ENCODE peak calls at places on chromosomes 12 and 14, in seven cellular contexts. C is ecto neural progenitor cell, U is COR-L47, M is pons, O is GM13976, H is gastrocnemius medialis, T is H4. P is an unnamed sample.
A peak's percentile ranks its signal among the peaks of the same experiment; 100 is the strongest.

GRCh38 chr12:30719060-30719459 is 23.4 kb upstream of the IPO8 start:
- DNase-seq in C (no peak), U (no peak), M (no peak), O (no peak), H (no peak), T (peak; percentile 37), P (peak; percentile 80)

GRCh38 chr12:111328138-111328537 is 40.8 kb downstream of the PHETA1 start:
- DNase-seq in C (no peak), U (no peak), M (no peak), O (no peak), H (no peak), T (no peak), P (no peak)

GRCh38 chr14:60805881-60806569 is 71.5 kb downstream of the MNAT1 start:
- DNase-seq in C (no peak), U (no peak), M (no peak), O (no peak), H (no peak), T (no peak), P (no peak)

GRCh38 chr14:95226801-95227200 is 69.5 kb upstream of the DICER1 start:
- DNase-seq in C (no peak), U (peak; percentile 16), M (no peak), O (no peak), H (no peak), T (no peak), P (no peak)

GRCh38 chr12:77116277-77116676 is 50.9 kb upstream of the E2F7 start:
- DNase-seq in C (no peak), U (no peak), M (no peak), O (no peak), H (no peak), T (no peak), P (no peak)

GRCh38 chr12:98797200-98797599 is 152.1 kb downstream of the APAF1 start:
- DNase-seq in C (no peak), U (no peak), M (no peak), O (no peak), H (no peak), T (no peak), P (no peak)

GRCh38 chr12:46368138-46368537 is 4.4 kb downstream of the SLC38A2 start:
- DNase-seq in C (no peak), U (no peak), M (peak; percentile 97), O (no peak), H (no peak), T (no peak), P (no peak)

GRCh38 chr14:65470404-65470880 is 57.9 kb downstream of the FUT8 start:
- DNase-seq in C (peak; percentile 50), U (no peak), M (no peak), O (peak; percentile 32), H (no peak), T (no peak), P (peak; percentile 60)

GRCh38 chr12:48002773-48003218 is 1.5 kb downstream of the COL2A1 start:
- DNase-seq in C (peak; percentile 85), U (peak; percentile 45), M (no peak), O (peak; percentile 32), H (no peak), T (no peak), P (peak; percentile 91)

P was measured in islet precursor cell.